ENCODE peak calls at places on chromosomes 3 and 15, in five cellular contexts. D is cardiac muscle cell; O is lower lobe of right lung; U is CD8-positive, alpha-beta T cell; Z is uterus. G is an unnamed sample. For H3K4me1, the result is how much of the 10 kb centered on the place peaks cover.

GRCh38 chr3:147410518-147411234 is 1.5 kb downstream of the ZIC1 start:
- DNase-seq in D (no peak), O (no peak), U (no peak), Z (no peak), G (no peak)

GRCh38 chr3:105364113-105364512 is 2.6 kb upstream of the ALCAM start:
- DNase-seq in D (no peak), O (no peak), U (no peak), Z (no peak), G (no peak)

GRCh38 chr3:71083726-71084131 is 499.8 kb downstream of the FOXP1 start:
- DNase-seq in D (no peak), O (no peak), U (no peak), Z (no peak), G (no peak)

GRCh38 chr15:31042731-31043130 is 51.3 kb upstream of the MTMR10 start:
- DNase-seq in D (peak), O (no peak), U (no peak), Z (no peak), G (no peak)

GRCh38 chr3:171165986-171166385 is 139.5 kb upstream of the SLC2A2 start:
- DNase-seq in D (no peak), O (no peak), U (no peak), Z (no peak), G (no peak)

GRCh38 chr15:89760303-89761008 is 9.4 kb upstream of the MESP1 start:
- DNase-seq in D (peak), O (peak), U (peak), Z (peak), G (no peak)

GRCh38 chr15:70013647-70014310 is 83.9 kb downstream of the TLE3 start:
- DNase-seq in D (no peak), O (peak), U (no peak), Z (no peak), G (no peak)

GRCh38 chr3:138468886-138469285 is 34.5 kb downstream of the ESYT3 start:
- DNase-seq in D (no peak), O (peak), U (no peak), Z (peak), G (no peak)

GRCh38 chr3:96213393-96213792 is 601.0 kb upstream of the EPHA6 start:
- DNase-seq in D (no peak), O (no peak), U (no peak), Z (no peak), G (no peak)

GRCh38 chr3:40875581-40875980 is 323.7 kb upstream of the CTNNB1 start:
- DNase-seq in D (no peak), O (no peak), U (no peak), Z (no peak), G (no peak)

GRCh38 chr3:196216081-196216564 is at the start of gene SLC51A:
- DNase-seq in D (no peak), O (no peak), U (no peak), Z (no peak), G (no peak)

GRCh38 chr3:170413291-170413690 is 5.4 kb upstream of the CLDN11 start:
- DNase-seq in D (no peak), O (no peak), U (no peak), Z (no peak), G (no peak)

GRCh38 chr15:55942332-55942731 is 51.1 kb downstream of the NEDD4 start:
- DNase-seq in D (no peak), O (no peak), U (no peak), Z (no peak), G (no peak)

GRCh38 chr3:149567307-149567861 is 90.4 kb downstream of the WWTR1 start:
- DNase-seq in D (no peak), O (no peak), U (no peak), Z (no peak), G (no peak)
- H3K27ac ChIP-seq in D (no peak), O (no peak), U (no peak), Z (no peak), G (no peak)

GRCh38 chr3:140941090-140941433 is 574 bp upstream of the SLC25A36 start:
- DNase-seq in D (no peak), O (no peak), U (no peak), Z (no peak), G (no peak)

GRCh38 chr3:140941434-140942220 is at the start of gene SLC25A36:
- DNase-seq in D (peak), O (peak), U (peak), Z (peak), G (peak)

GRCh38 chr3:140942221-140943104 is 827 bp downstream of the SLC25A36 start:
- DNase-seq in D (peak), O (peak), U (peak), Z (peak), G (peak)

GRCh38 chr3:140948460-140949249 is 7.0 kb downstream of the SLC25A36 start:
- DNase-seq in D (no peak), O (no peak), U (no peak), Z (no peak), G (no peak)

DNA sequence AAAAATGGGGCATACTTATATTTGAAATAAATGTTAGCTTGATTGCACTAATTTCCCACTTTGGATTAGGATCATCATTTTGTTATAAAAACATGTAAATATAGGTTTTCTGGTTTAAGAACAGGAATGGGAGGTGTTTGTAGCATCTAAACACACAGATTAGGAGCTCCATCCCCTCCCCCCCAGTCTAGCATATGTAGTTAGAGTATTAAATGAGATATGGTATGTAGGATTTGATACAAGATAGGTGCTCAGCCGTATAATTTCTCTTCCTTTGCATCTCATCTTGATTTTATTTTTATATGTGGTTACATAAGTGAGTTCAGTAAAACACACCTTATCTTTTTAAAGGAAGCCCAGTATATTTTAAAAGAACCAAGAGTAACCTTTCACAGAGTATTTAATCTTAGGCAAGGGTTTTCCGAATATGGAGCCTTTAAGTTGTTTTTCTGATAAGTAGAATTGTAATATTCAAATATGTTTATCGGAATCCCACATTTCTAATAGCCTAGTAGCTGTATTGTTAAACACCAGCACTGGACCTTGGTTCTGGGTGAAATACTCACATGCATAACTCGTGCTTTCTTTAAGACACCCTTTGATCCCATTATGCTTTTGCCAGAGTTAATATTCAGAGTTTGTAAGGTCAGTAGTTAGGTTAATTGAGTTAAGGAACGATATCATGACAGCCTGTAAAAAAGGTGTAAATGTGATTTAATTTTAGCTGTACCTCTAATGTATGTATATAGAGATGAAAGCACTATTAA is 2.3 kb downstream of the SLC25A36 start:
- DNase-seq in D (no peak), O (no peak), U (no peak), Z (no peak), G (no peak)
- H3K4me1 ChIP-seq in D (under half), O (under half), U (under half), Z (under half), G (under half)

GRCh38 chr15:32716960-32717289 is 879 bp upstream of the GREM1 start:
- DNase-seq in D (no peak), O (no peak), U (no peak), Z (no peak), G (no peak)

GRCh38 chr15:32717290-32718081 is at the start of gene GREM1:
- DNase-seq in D (peak), O (no peak), U (no peak), Z (no peak), G (no peak)

GRCh38 chr15:32715276-32715675 is 2.5 kb upstream of the GREM1 start:
- DNase-seq in D (no peak), O (no peak), U (no peak), Z (no peak), G (no peak)

GRCh38 chr15:32718082-32718821 is 448 bp downstream of the GREM1 start:
- DNase-seq in D (peak), O (no peak), U (no peak), Z (no peak), G (no peak)

GRCh38 chr15:32716216-32716959 is 1.4 kb upstream of the GREM1 start:
- DNase-seq in D (no peak), O (no peak), U (no peak), Z (no peak), G (no peak)
- H3K4me3 ChIP-seq in D (no peak), O (peak), U (no peak), Z (no peak), G (no peak)

GRCh38 chr3:25151497-25151896 is 276.6 kb upstream of the RARB start:
- DNase-seq in D (no peak), O (no peak), U (no peak), Z (no peak), G (no peak)
- H3K27ac ChIP-seq in D (no peak), O (peak), U (no peak), Z (no peak), G (no peak)

DNA sequence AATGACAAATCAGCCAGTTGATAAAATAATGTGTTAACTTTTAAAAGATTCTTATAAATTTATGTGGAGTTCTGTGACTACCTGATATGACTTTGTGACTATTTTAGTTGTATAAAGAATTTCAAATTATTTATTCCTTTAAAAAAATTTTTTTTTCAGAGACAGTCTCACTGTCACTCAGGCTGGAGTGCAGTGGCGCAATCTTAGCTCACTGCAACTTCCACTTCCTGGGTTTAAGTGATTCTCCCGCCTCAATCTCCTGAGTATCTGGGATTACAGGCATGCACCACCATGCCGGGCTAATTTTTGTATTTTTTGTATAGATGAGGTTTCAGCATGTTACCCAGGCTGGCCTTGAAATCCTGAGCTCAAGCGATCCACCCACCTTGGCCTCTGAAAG is 48.5 kb downstream of the MBNL1 start:
- DNase-seq in D (no peak), O (no peak), U (no peak), Z (no peak), G (no peak)
- H3K4me1 ChIP-seq in D (under half), O (half or more), U (half or more), Z (under half), G (under half)

DNA sequence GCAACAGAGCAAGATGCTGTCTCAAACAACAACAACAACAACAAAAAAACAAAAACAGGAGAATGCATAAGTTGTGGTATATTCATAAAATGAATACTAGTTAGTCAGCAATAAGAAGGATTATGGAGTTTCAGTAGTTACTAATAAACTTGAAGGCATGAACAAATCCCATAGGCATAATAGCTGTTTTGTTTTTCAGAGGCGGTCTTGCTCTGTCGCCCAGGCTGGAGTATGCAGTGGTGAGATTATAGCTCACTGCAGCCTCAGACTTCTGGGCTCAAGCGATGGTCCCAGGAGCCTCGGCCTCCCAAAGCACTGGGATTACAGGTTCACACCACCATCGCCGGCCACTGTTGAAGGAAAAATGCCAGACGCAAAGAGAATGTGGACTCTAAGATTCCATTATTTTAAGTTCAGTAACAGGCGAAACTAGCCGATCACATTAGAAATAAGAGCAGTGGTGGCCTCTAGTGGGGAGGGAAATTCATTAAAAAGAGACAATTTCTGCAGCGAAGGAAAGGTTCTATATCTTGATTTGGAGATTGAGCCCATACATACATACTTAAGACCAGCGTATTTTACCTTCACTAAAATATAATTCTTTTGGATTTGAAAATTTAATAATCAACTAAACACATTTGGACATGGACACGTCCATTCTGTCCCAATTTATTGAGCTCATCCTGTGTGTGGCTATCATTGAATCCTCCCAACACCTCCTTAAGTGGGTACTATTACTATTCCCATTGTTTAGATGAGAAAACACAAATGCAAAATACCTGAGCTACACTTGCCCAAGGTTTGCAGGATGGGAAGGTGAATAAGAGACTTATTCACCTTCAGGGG is 27.4 kb upstream of the HDAC11 start:
- DNase-seq in D (peak), O (no peak), U (peak), Z (no peak), G (no peak)
- H3K4me3 ChIP-seq in D (no peak), O (peak), U (peak), Z (peak), G (no peak)

GRCh38 chr3:64898941-64899340 is 211.1 kb upstream of the ADAMTS9 start:
- DNase-seq in D (no peak), O (no peak), U (no peak), Z (no peak), G (no peak)

GRCh38 chr3:64895095-64895494 is 207.3 kb upstream of the ADAMTS9 start:
- DNase-seq in D (no peak), O (no peak), U (no peak), Z (no peak), G (no peak)

GRCh38 chr3:64892664-64893309 is 205.0 kb upstream of the ADAMTS9 start:
- DNase-seq in D (no peak), O (no peak), U (no peak), Z (no peak), G (no peak)

GRCh38 chr3:64900220-64900619 is 212.4 kb upstream of the ADAMTS9 start:
- DNase-seq in D (peak), O (no peak), U (no peak), Z (no peak), G (no peak)

GRCh38 chr3:64896173-64896925 is 208.5 kb upstream of the ADAMTS9 start:
- DNase-seq in D (no peak), O (no peak), U (no peak), Z (no peak), G (no peak)
- H3K27ac ChIP-seq in D (no peak), O (no peak), U (no peak), Z (no peak), G (no peak)

GRCh38 chr3:159788291-159788690 is 200.3 kb upstream of the IL12A start:
- DNase-seq in D (no peak), O (no peak), U (no peak), Z (no peak), G (no peak)

GRCh38 chr3:159792070-159792469 is 196.6 kb upstream of the IL12A start:
- DNase-seq in D (no peak), O (no peak), U (no peak), Z (no peak), G (no peak)

GRCh38 chr3:159789742-159790635 is 198.6 kb upstream of the IL12A start:
- DNase-seq in D (no peak), O (no peak), U (no peak), Z (no peak), G (no peak)

GRCh38 chr3:159788987-159789386 is 199.6 kb upstream of the IL12A start:
- DNase-seq in D (no peak), O (no peak), U (no peak), Z (no peak), G (no peak)

GRCh38 chr3:159791336-159791735 is 197.3 kb upstream of the IL12A start:
- DNase-seq in D (no peak), O (no peak), U (no peak), Z (no peak), G (no peak)
- H3K4me1 ChIP-seq in D (under half), O (under half), U (under half), Z (under half), G (under half)